ENCODE peak calls at places on chromosomes 11 and 22, in four cellular contexts. T, C, H and Q are unnamed samples.
A peak's percentile ranks its signal among the peaks of the same experiment; 100 is the strongest.

GRCh38 chr11:103749158-103749557 is 287.3 kb upstream of the DDI1 start:
- DNase-seq in H (no peak), T (no peak), C (no peak), Q (no peak)

GRCh38 chr11:125165664-125166346 is 1.3 kb downstream of the PKNOX2 start:
- DNase-seq in H (no peak), C (no peak), T (no peak), Q (no peak)

GRCh38 chr11:13776134-13776815 is 107.8 kb downstream of the FAR1 start:
- DNase-seq in T (no peak), H (no peak), C (no peak), Q (peak; percentile 15)

GRCh38 chr11:117143390-117143789 is 697 bp upstream of the PAFAH1B2 start:
- DNase-seq in T (no peak), H (no peak), C (peak; percentile 27), Q (no peak)

GRCh38 chr11:19933801-19934488 is 221.3 kb downstream of the NAV2 start:
- DNase-seq in T (no peak), C (no peak), H (no peak), Q (no peak)

GRCh38 chr22:17541476-17541875 is 21.8 kb upstream of the SLC25A18 start:
- DNase-seq in T (no peak), C (no peak), H (no peak), Q (no peak)

GRCh38 chr11:88231894-88232482 is 56.7 kb upstream of the RAB38 start:
- DNase-seq in T (peak; percentile 13), H (no peak), C (no peak), Q (no peak)

GRCh38 chr22:39360674-39361413 is 11.1 kb downstream of the SYNGR1 start:
- DNase-seq in T (no peak), H (no peak), C (no peak), Q (no peak)

GRCh38 chr11:130204703-130205095 is 45.1 kb downstream of the ST14 start:
- DNase-seq in H (no peak), C (no peak), T (no peak), Q (no peak)

GRCh38 chr11:35935390-35935789 is 8.5 kb upstream of the LDLRAD3 start:
- DNase-seq in C (no peak), T (no peak), H (no peak), Q (no peak)

GRCh38 chr22:20408891-20409290 is 14.9 kb downstream of the ZNF74 start:
- DNase-seq in H (no peak), T (no peak), C (no peak), Q (no peak)

GRCh38 chr11:71223671-71224660 is 28.4 kb downstream of the SHANK2 start:
- DNase-seq in T (no peak), H (no peak), C (no peak), Q (no peak)

GRCh38 chr22:30575011-30575671 is 676 bp upstream of the GAL3ST1 start:
- DNase-seq in C (no peak), T (no peak), H (no peak), Q (no peak)

GRCh38 chr11:59545179-59546020 is 34.1 kb downstream of the OR4D9 start:
- DNase-seq in H (no peak), C (peak; percentile 89), T (no peak), Q (peak; percentile 91)

GRCh38 chr22:37048133-37048532 is 3.4 kb upstream of the KCTD17 start:
- DNase-seq in H (no peak), C (no peak), T (no peak), Q (no peak)

GRCh38 chr22:36773935-36774334 is 2.0 kb downstream of the IFT27 start:
- DNase-seq in H (no peak), T (no peak), C (no peak), Q (no peak)

GRCh38 chr11:111944139-111944538 is 7.0 kb downstream of the DIXDC1 start:
- DNase-seq in T (peak; percentile 29), C (no peak), H (no peak), Q (no peak)

GRCh38 chr22:28418063-28418462 is 261.6 kb downstream of the TTC28 start:
- DNase-seq in H (no peak), C (no peak), T (no peak), Q (no peak)

GRCh38 chr11:129317564-129317963 is 58.1 kb upstream of the BARX2 start:
- DNase-seq in C (no peak), H (no peak), T (no peak), Q (no peak)

GRCh38 chr11:19972637-19973036 is 187.6 kb downstream of the DBX1 start:
- DNase-seq in H (no peak), C (no peak), T (no peak), Q (no peak)

GRCh38 chr11:45182902-45183301 is 36.5 kb downstream of the PRDM11 start:
- DNase-seq in H (no peak), C (peak; percentile 23), T (no peak), Q (peak; percentile 19)

GRCh38 chr22:30519842-30520425 is 14.4 kb upstream of the SEC14L4 start:
- DNase-seq in H (no peak), T (no peak), C (no peak), Q (no peak)

GRCh38 chr11:126113515-126113957 is 50.9 kb upstream of the CDON start:
- DNase-seq in T (peak; percentile 84), H (no peak), C (no peak), Q (peak; percentile 44)

GRCh38 chr11:112728716-112729115 is 232.5 kb upstream of the NCAM1 start:
- DNase-seq in T (no peak), C (no peak), H (no peak), Q (no peak)

GRCh38 chr11:72937439-72937838 is 123.2 kb downstream of the ATG16L2 start:
- DNase-seq in T (no peak), C (no peak), H (no peak), Q (no peak)

GRCh38 chr11:20158597-20159257 is 1.5 kb downstream of the DBX1 start:
- DNase-seq in H (no peak), T (peak; percentile 6), C (peak; percentile 36), Q (no peak)

GRCh38 chr11:60251485-60252207 is 8.7 kb upstream of the MS4A4E start:
- DNase-seq in T (peak; percentile 23), C (peak; percentile 27), H (no peak), Q (peak; percentile 24)

GRCh38 chr11:76459299-76459698 is 14.5 kb downstream of the EMSY start:
- DNase-seq in C (peak; percentile 20), H (no peak), T (no peak), Q (peak; percentile 18)

GRCh38 chr11:86724137-86724536 is 51.7 kb upstream of the ME3 start:
- DNase-seq in C (no peak), H (no peak), T (no peak), Q (no peak)

GRCh38 chr22:24554316-24555159 is at the start of gene GUCD1:
- DNase-seq in H (no peak), T (no peak), C (no peak), Q (no peak)

GRCh38 chr22:35418088-35418487 is 18.1 kb downstream of the MCM5 start:
- DNase-seq in T (no peak), C (no peak), H (no peak), Q (no peak)

GRCh38 chr22:45688606-45689080 is 17.0 kb downstream of the ATXN10 start:
- DNase-seq in H (no peak), C (no peak), T (no peak), Q (peak; percentile 38)

GRCh38 chr11:36139767-36140166 is 149.5 kb downstream of the COMMD9 start:
- DNase-seq in C (no peak), T (no peak), H (no peak), Q (no peak)

GRCh38 chr22:50570861-50571260 is 7.4 kb downstream of the CPT1B start:
- DNase-seq in C (no peak), H (no peak), T (no peak), Q (no peak)
- TF ChIP-seq FOSL1 in C (no peak), H (no peak), T (no peak), Q (no peak)

GRCh38 chr11:110713469-110713776 is 1.2 kb upstream of the ARHGAP20 start:
- DNase-seq in H (no peak), T (no peak), C (no peak), Q (no peak)

GRCh38 chr11:110712643-110713468 is 619 bp upstream of the ARHGAP20 start:
- DNase-seq in T (no peak), H (no peak), C (no peak), Q (no peak)

GRCh38 chr11:110710520-110711381 is 1.5 kb downstream of the ARHGAP20 start:
- DNase-seq in T (peak; percentile 9), H (no peak), C (no peak), Q (no peak)

GRCh38 chr11:110711776-110712642 is at the start of gene ARHGAP20:
- DNase-seq in C (peak; percentile 65), T (peak; percentile 6), H (no peak), Q (no peak)

DNA sequence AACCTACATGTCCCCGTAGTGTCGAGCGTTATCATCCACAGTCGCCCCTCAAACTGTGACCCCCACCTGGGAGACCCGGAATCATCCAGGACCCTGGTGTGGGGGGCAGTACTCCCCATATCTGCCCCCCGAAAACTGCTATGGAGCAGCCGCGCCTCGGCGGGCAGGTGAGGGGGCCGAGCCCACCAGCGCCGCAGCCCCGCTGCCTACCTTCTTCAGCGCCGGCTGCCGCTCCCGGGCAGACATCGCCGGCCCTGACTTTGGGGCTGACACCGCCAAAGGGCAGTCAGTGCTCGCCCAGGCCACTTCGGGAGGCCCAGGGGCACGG is 825 bp downstream of the ARHGAP20 start:
- DNase-seq in H (no peak), C (no peak), T (no peak), Q (no peak)
- TF ChIP-seq FOSL1 in H (no peak), C (no peak), T (no peak), Q (no peak)

DNA sequence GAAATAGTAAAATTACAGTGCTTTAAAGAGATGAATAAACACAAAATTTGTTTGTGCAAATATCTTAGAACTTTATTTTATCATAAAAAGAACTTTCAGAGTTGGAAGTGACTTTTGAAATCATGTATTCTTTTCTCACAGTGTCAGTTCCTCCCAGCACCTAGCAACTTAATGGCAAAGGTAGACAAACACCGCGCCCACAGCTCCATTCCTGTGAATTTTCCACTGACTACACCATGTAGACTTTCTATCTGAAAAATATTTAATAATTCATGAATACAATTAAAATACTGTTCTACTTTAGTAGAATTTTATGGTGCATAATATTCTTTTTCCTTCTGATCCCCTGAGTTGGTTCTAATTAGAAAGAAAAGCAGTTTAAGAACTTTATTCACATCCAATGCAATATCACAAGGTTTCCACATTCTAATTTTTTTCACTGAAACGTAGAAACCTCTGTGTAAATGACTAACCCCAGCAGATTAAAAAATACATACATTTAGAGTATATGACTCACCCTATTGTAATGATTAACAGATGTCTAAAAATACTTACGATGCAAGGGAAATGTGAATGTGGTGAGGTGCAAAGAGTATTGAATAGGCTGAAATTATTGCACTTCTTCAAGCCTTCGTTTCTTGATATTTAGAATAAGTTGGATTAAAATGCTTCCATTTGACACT is 218.2 kb upstream of the CCDC179 start:
- DNase-seq in T (no peak), H (no peak), C (no peak), Q (no peak)
- TF ChIP-seq FOSL1 in T (no peak), H (no peak), C (no peak), Q (no peak)

DNA sequence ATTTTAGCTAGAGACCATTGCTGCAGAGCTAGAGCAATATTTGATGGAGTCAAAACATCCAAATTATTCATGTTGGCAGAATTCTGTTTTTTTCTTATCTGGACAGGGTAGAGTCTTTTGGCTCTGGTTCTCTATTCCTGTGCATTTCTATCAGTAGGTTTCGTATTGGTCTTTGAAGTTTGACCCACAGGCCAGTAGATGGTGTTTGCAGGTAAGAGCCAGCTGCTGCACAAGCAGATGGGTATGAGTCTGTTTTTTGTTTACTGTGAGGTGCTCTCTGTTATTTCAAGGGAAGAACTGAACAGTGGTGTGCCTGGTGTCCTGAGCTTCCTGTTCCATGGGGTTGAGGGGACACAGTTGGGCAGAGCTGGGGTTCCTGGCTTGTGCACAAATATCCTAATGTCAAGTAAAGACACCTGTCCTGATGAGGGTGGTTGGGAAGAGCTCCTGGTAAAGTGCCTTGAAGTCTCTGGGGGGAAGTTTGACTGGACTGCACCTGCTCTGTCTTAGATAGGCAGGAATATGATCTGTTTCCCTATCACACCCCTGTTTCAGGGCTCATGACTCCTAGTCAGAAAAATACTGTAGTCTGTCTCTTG is 34.0 kb upstream of the SLC22A25 start:
- DNase-seq in H (no peak), C (no peak), T (peak; percentile 41), Q (no peak)
- TF ChIP-seq FOSL1 in H (no peak), C (no peak), T (no peak), Q (no peak)